ENCODE peak calls at places on chromosome 19, in five cellular contexts. One of them, this sample, is unnamed.

GRCh38 chr19:38183227-38183914 is 40.7 kb downstream of the DPF1 start:
- DNase-seq in K562: peak
- DNase-seq in GM12878: no peak
- DNase-seq in HepG2: no peak
- DNase-seq in H1: peak
- DNase-seq in this sample: no peak

GRCh38 chr19:49829721-49830120 is 11.6 kb downstream of the MED25 start:
- DNase-seq in K562: no peak
- DNase-seq in GM12878: no peak
- DNase-seq in HepG2: no peak
- DNase-seq in H1: no peak
- DNase-seq in this sample: no peak

GRCh38 chr19:30450101-30450500 is 77.9 kb downstream of the ZNF536 start:
- DNase-seq in K562: no peak
- DNase-seq in GM12878: no peak
- DNase-seq in HepG2: no peak
- DNase-seq in H1: no peak
- DNase-seq in this sample: no peak

GRCh38 chr19:4521170-4521887 is 3.0 kb upstream of the PLIN4 start:
- DNase-seq in K562: no peak
- DNase-seq in GM12878: no peak
- DNase-seq in HepG2: peak
- DNase-seq in H1: no peak
- DNase-seq in this sample: no peak

GRCh38 chr19:4506449-4507149 is 11.7 kb downstream of the PLIN4 start:
- DNase-seq in K562: no peak
- DNase-seq in GM12878: no peak
- DNase-seq in HepG2: no peak
- DNase-seq in H1: no peak
- DNase-seq in this sample: peak

GRCh38 chr19:10289167-10289835 is 451 bp upstream of the ICAM5 start:
- DNase-seq in K562: peak
- DNase-seq in GM12878: no peak
- DNase-seq in HepG2: peak
- DNase-seq in H1: peak
- DNase-seq in this sample: peak

GRCh38 chr19:16244091-16244490 is 46.4 kb downstream of the AP1M1 start:
- DNase-seq in K562: no peak
- DNase-seq in GM12878: no peak
- DNase-seq in HepG2: no peak
- DNase-seq in H1: no peak
- DNase-seq in this sample: no peak

GRCh38 chr19:52138614-52139290 is 986 bp downstream of the ZNF616 start:
- DNase-seq in K562: peak
- DNase-seq in GM12878: no peak
- DNase-seq in HepG2: peak
- DNase-seq in H1: peak
- DNase-seq in this sample: peak

GRCh38 chr19:8611890-8612806 is 1.6 kb upstream of the ADAMTS10 start:
- DNase-seq in K562: no peak
- DNase-seq in GM12878: no peak
- DNase-seq in HepG2: no peak
- DNase-seq in H1: no peak
- DNase-seq in this sample: no peak

GRCh38 chr19:50669319-50670101 is 20.3 kb downstream of the C19orf81 start:
- DNase-seq in K562: peak
- DNase-seq in GM12878: no peak
- DNase-seq in HepG2: no peak
- DNase-seq in H1: peak
- DNase-seq in this sample: peak

GRCh38 chr19:58361900-58362271 is 665 bp downstream of the ZNF497 start:
- DNase-seq in K562: peak
- DNase-seq in GM12878: no peak
- DNase-seq in HepG2: peak
- DNase-seq in H1: no peak
- DNase-seq in this sample: peak

GRCh38 chr19:11861301-11861700 is 12.8 kb downstream of the ZNF439 start:
- DNase-seq in K562: no peak
- DNase-seq in GM12878: no peak
- DNase-seq in HepG2: no peak
- DNase-seq in H1: no peak
- DNase-seq in this sample: no peak

GRCh38 chr19:3357362-3357730 is 9.0 kb upstream of the NFIC start:
- DNase-seq in K562: no peak
- DNase-seq in GM12878: no peak
- DNase-seq in HepG2: no peak
- DNase-seq in H1: no peak
- DNase-seq in this sample: no peak

GRCh38 chr19:7744199-7744786 is 3.0 kb downstream of the CD209 start:
- DNase-seq in K562: no peak
- DNase-seq in GM12878: no peak
- DNase-seq in HepG2: no peak
- DNase-seq in H1: no peak
- DNase-seq in this sample: no peak

GRCh38 chr19:7010722-7011593 is 10.3 kb downstream of the MBD3L2B start:
- DNase-seq in K562: no peak
- DNase-seq in GM12878: no peak
- DNase-seq in HepG2: no peak
- DNase-seq in H1: no peak
- DNase-seq in this sample: no peak

GRCh38 chr19:43598445-43599240 is 2.2 kb downstream of the ZNF576 start:
- DNase-seq in K562: no peak
- DNase-seq in GM12878: no peak
- DNase-seq in HepG2: no peak
- DNase-seq in H1: no peak
- DNase-seq in this sample: no peak

GRCh38 chr19:43510713-43511112 is 6.2 kb upstream of the PHLDB3 start:
- DNase-seq in K562: no peak
- DNase-seq in GM12878: no peak
- DNase-seq in HepG2: no peak
- DNase-seq in H1: no peak
- DNase-seq in this sample: no peak

GRCh38 chr19:13804830-13805683 is 9.8 kb downstream of the ZSWIM4 start:
- DNase-seq in K562: peak
- DNase-seq in GM12878: no peak
- DNase-seq in HepG2: peak
- DNase-seq in H1: peak
- DNase-seq in this sample: no peak

GRCh38 chr19:35720648-35721047 is 2.8 kb downstream of the KMT2B start:
- DNase-seq in K562: no peak
- DNase-seq in GM12878: no peak
- DNase-seq in HepG2: no peak
- DNase-seq in H1: no peak
- DNase-seq in this sample: no peak

GRCh38 chr19:16018106-16018755 is 58.1 kb upstream of the TPM4 start:
- DNase-seq in K562: no peak
- DNase-seq in GM12878: no peak
- DNase-seq in HepG2: no peak
- DNase-seq in H1: no peak
- DNase-seq in this sample: no peak

GRCh38 chr19:46704379-46705076 is 12.4 kb downstream of the PRKD2 start:
- DNase-seq in K562: peak
- DNase-seq in GM12878: no peak
- DNase-seq in HepG2: peak
- DNase-seq in H1: peak
- DNase-seq in this sample: peak

GRCh38 chr19:13060964-13061927 is 41.4 kb downstream of the LYL1 start:
- DNase-seq in K562: peak
- DNase-seq in GM12878: peak
- DNase-seq in HepG2: peak
- DNase-seq in H1: peak
- DNase-seq in this sample: peak

GRCh38 chr19:58560007-58560887 is 1.8 kb upstream of the UBE2M start:
- DNase-seq in K562: no peak
- DNase-seq in GM12878: no peak
- DNase-seq in HepG2: no peak
- DNase-seq in H1: no peak
- DNase-seq in this sample: no peak

GRCh38 chr19:55454787-55455243 is 6.6 kb downstream of the ISOC2 start:
- DNase-seq in K562: no peak
- DNase-seq in GM12878: no peak
- DNase-seq in HepG2: peak
- DNase-seq in H1: peak
- DNase-seq in this sample: peak

GRCh38 chr19:47637550-47637949 is 28.6 kb downstream of the BICRA start:
- DNase-seq in K562: no peak
- DNase-seq in GM12878: no peak
- DNase-seq in HepG2: no peak
- DNase-seq in H1: no peak
- DNase-seq in this sample: no peak

GRCh38 chr19:12113121-12113520 is 27.0 kb downstream of the ZNF20 start:
- DNase-seq in K562: no peak
- DNase-seq in GM12878: no peak
- DNase-seq in HepG2: peak
- DNase-seq in H1: no peak
- DNase-seq in this sample: no peak

GRCh38 chr19:10654610-10655456 is 687 bp downstream of the ILF3 start:
- DNase-seq in K562: peak
- DNase-seq in GM12878: no peak
- DNase-seq in HepG2: peak
- DNase-seq in H1: peak
- DNase-seq in this sample: peak

GRCh38 chr19:50003810-50004419 is 21.3 kb downstream of the VRK3 start:
- DNase-seq in K562: peak
- DNase-seq in GM12878: peak
- DNase-seq in HepG2: no peak
- DNase-seq in H1: no peak
- DNase-seq in this sample: peak

GRCh38 chr19:5136060-5136855 is 167.3 kb downstream of the KDM4B start:
- DNase-seq in K562: no peak
- DNase-seq in GM12878: no peak
- DNase-seq in HepG2: no peak
- DNase-seq in H1: no peak
- DNase-seq in this sample: no peak

GRCh38 chr19:18651738-18652137 is 14.9 kb downstream of the KLHL26 start:
- DNase-seq in K562: no peak
- DNase-seq in GM12878: no peak
- DNase-seq in HepG2: no peak
- DNase-seq in H1: no peak
- DNase-seq in this sample: no peak

GRCh38 chr19:42353341-42354015 is 28.0 kb downstream of the MEGF8 start:
- DNase-seq in K562: no peak
- DNase-seq in GM12878: no peak
- DNase-seq in HepG2: no peak
- DNase-seq in H1: no peak
- DNase-seq in this sample: no peak

GRCh38 chr19:54439174-54439851 is 9.7 kb upstream of the LENG8 start:
- DNase-seq in K562: no peak
- DNase-seq in GM12878: no peak
- DNase-seq in HepG2: peak
- DNase-seq in H1: peak
- DNase-seq in this sample: peak
- TF ChIP-seq GABPA in K562: no peak
- TF ChIP-seq GABPA in GM12878: no peak
- TF ChIP-seq GABPA in HepG2: no peak
- TF ChIP-seq GABPA in H1: peak
- TF ChIP-seq GABPA in this sample: no peak

GRCh38 chr19:17347877-17348276 is 10.5 kb downstream of the GTPBP3 start:
- DNase-seq in K562: no peak
- DNase-seq in GM12878: no peak
- DNase-seq in HepG2: no peak
- DNase-seq in H1: no peak
- DNase-seq in this sample: no peak
- H3K27ac ChIP-seq in K562: no peak
- H3K27ac ChIP-seq in GM12878: no peak
- H3K27ac ChIP-seq in HepG2: no peak
- H3K27ac ChIP-seq in H1: no peak
- H3K27ac ChIP-seq in this sample: no peak

GRCh38 chr19:918152-918437 is 962 bp downstream of the KISS1R start:
- DNase-seq in K562: no peak
- DNase-seq in GM12878: no peak
- DNase-seq in HepG2: no peak
- DNase-seq in H1: no peak
- DNase-seq in this sample: no peak

GRCh38 chr19:919157-920050 is 2.3 kb downstream of the KISS1R start:
- DNase-seq in K562: no peak
- DNase-seq in GM12878: no peak
- DNase-seq in HepG2: no peak
- DNase-seq in H1: peak
- DNase-seq in this sample: no peak

GRCh38 chr19:918481-919156 is 1.5 kb downstream of the KISS1R start:
- DNase-seq in K562: no peak
- DNase-seq in GM12878: no peak
- DNase-seq in HepG2: no peak
- DNase-seq in H1: no peak
- DNase-seq in this sample: no peak

GRCh38 chr19:917323-918151 is at the start of gene KISS1R:
- DNase-seq in K562: peak
- DNase-seq in GM12878: no peak
- DNase-seq in HepG2: peak
- DNase-seq in H1: peak
- DNase-seq in this sample: no peak

DNA sequence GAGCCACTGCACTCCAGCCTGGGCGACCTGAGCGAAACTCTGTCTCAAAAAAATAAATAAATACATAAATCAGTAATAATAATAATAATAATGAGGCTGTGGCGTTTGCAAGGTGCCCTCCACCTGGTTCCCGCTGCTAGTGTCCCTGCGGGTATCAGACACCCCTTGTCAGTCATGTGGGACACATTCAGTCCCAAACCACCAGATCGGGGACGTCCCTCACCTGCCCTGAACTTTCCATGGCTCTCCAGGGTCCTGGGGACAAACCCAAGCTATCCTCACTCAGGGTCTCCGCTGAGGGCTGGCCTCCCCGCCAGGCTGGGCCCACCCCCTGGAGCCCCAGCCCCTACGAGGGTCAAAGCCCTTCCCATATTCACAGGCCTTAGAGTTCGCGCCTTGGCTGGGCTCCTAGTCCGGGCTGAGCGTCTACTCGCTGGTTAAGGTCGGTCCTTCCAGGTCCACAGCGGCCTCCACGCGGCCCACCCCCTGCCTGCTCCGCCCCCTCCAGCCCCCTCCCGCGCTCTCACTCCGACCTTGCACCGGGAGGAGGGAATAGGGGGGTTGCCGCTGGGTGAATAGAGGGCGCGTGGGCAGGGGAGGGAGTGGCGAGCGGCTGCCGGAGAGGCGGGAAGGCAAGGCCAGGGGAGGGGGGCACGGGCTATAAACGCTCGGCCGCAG is 349 bp upstream of the KISS1R start:
- DNase-seq in K562: peak
- DNase-seq in GM12878: no peak
- DNase-seq in HepG2: peak
- DNase-seq in H1: peak
- DNase-seq in this sample: no peak
- H3K4me3 ChIP-seq in K562: peak
- H3K4me3 ChIP-seq in GM12878: no peak
- H3K4me3 ChIP-seq in HepG2: peak
- H3K4me3 ChIP-seq in H1: peak
- H3K4me3 ChIP-seq in this sample: no peak

DNA sequence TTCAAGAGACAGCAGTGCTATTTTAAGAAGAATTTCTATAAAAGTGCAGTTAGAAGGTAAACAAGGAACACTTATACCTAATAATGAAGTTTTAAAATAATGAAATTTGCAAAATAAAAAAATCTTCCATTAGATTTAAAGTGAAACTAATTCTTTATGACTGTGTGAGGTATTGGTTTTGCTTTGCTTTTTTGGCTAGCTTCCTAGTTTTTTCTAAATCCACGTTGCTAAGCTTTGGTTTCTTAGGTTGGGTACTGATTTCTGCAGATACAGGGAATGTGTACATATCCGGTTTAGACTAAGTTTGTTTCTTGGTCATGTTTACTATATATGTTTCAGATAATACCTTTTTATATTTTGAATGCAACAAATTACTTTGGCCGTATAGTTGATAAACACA is 59.8 kb downstream of the SLC7A9 start:
- DNase-seq in K562: no peak
- DNase-seq in GM12878: no peak
- DNase-seq in HepG2: no peak
- DNase-seq in H1: no peak
- DNase-seq in this sample: no peak
- TF ChIP-seq GABPA in K562: no peak
- TF ChIP-seq GABPA in GM12878: no peak
- TF ChIP-seq GABPA in HepG2: no peak
- TF ChIP-seq GABPA in H1: no peak
- TF ChIP-seq GABPA in this sample: no peak

This sample was measured in HL-60.